ENCODE peak calls at places on chromosomes 16 and 17, in five cellular contexts. L is NCI-H510A treated with DMSO at 0.1 percent for 48 hours, O is cardiac fibroblast, J is lower leg skin, D is C1 segment of cervical spinal cord. P is an unnamed sample.

GRCh38 chr17:76710863-76711611 is at the start of gene MXRA7:
- DNase-seq in L (no peak), O (peak; percentile 69), J (no peak), D (no peak), P (peak; percentile 50)

GRCh38 chr17:75486151-75486550 is 29.2 kb downstream of the CASKIN2 start:
- DNase-seq in L (no peak), O (no peak), J (no peak), D (no peak), P (no peak)

GRCh38 chr17:37239690-37240344 is 136.0 kb upstream of the C17orf78 start:
- DNase-seq in L (peak; percentile 22), O (peak; percentile 51), J (no peak), D (no peak), P (peak; percentile 88)

GRCh38 chr16:2768403-2769089 is 8.5 kb downstream of the ELOB start:
- DNase-seq in L (no peak), O (peak; percentile 77), J (no peak), D (no peak), P (peak; percentile 79)

GRCh38 chr16:59878999-59879398 is 1144.9 kb upstream of the GOT2 start:
- DNase-seq in L (no peak), O (no peak), J (no peak), D (no peak), P (no peak)

GRCh38 chr17:17445925-17446665 is 30.7 kb upstream of the MED9 start:
- DNase-seq in L (peak; percentile 58), O (peak; percentile 97), J (peak; percentile 43), D (no peak), P (peak; percentile 84)

GRCh38 chr16:57411362-57411976 is 6.9 kb downstream of the CCL17 start:
- DNase-seq in L (no peak), O (no peak), J (no peak), D (no peak), P (no peak)

GRCh38 chr17:8108972-8109668 is 9.2 kb downstream of the ALOXE3 start:
- DNase-seq in L (no peak), O (no peak), J (no peak), D (no peak), P (no peak)

GRCh38 chr17:45018514-45019176 is 32.8 kb downstream of the DCAKD start:
- DNase-seq in L (peak; percentile 22), O (no peak), J (no peak), D (no peak), P (no peak)

GRCh38 chr17:63550816-63551639 is 751 bp downstream of the DCAF7 start:
- DNase-seq in L (peak; percentile 76), O (peak; percentile 33), J (no peak), D (no peak), P (peak; percentile 26)

GRCh38 chr16:67489401-67490083 is 6.2 kb upstream of the AGRP start:
- DNase-seq in L (no peak), O (no peak), J (no peak), D (no peak), P (peak; percentile 72)

GRCh38 chr17:63751806-63752205 is 10.2 kb upstream of the STRADA start:
- DNase-seq in L (no peak), O (no peak), J (no peak), D (no peak), P (no peak)

GRCh38 chr16:49755291-49755611 is 100.7 kb downstream of the ZNF423 start:
- DNase-seq in L (no peak), O (peak; percentile 66), J (peak; percentile 22), D (no peak), P (no peak)

GRCh38 chr17:68600881-68601564 is at the start of gene FAM20A:
- DNase-seq in L (peak; percentile 57), O (no peak), J (no peak), D (no peak), P (no peak)

GRCh38 chr17:82693168-82693867 is 5.2 kb downstream of the RAB40B start:
- DNase-seq in L (no peak), O (no peak), J (no peak), D (no peak), P (no peak)